ENCODE peak calls at places on chromosomes 5 and 9, in four cellular contexts. I is GM12878, N is HL-60, Z is K562. G is an unnamed sample.
A peak's percentile ranks its signal among the peaks of the same experiment; 100 is the strongest.

GRCh38 chr5:143646961-143647360 is 165.0 kb upstream of the HMHB1 start:
- DNase-seq in I (no peak), N (no peak), Z (no peak), G (no peak)

GRCh38 chr5:75922480-75922879 is 160.7 kb upstream of the SV2C start:
- DNase-seq in I (no peak), N (no peak), Z (no peak), G (no peak)

GRCh38 chr9:135864447-135865049 is 42.8 kb downstream of the CAMSAP1 start:
- DNase-seq in I (no peak), N (peak; percentile 50), Z (peak; percentile 68), G (peak; percentile 64)

GRCh38 chr9:68704804-68705635 is at the start of gene PIP5K1B:
- DNase-seq in I (no peak), N (peak; percentile 93), Z (peak; percentile 84), G (peak; percentile 85)

GRCh38 chr5:105259581-105260217 is 1697.1 kb upstream of the NUDT12 start:
- DNase-seq in I (no peak), N (no peak), Z (no peak), G (no peak)

GRCh38 chr9:110808599-110808980 is 140.0 kb downstream of the MUSK start:
- DNase-seq in I (peak; percentile 93), N (no peak), Z (no peak), G (no peak)

GRCh38 chr5:132259061-132259851 is 1.8 kb downstream of the PDLIM4 start:
- DNase-seq in I (no peak), N (no peak), Z (peak; percentile 69), G (no peak)

GRCh38 chr9:136848393-136849037 is 694 bp upstream of the PHPT1 start:
- DNase-seq in I (no peak), N (peak; percentile 51), Z (peak; percentile 61), G (peak; percentile 74)

GRCh38 chr9:134719331-134719730 is 77.7 kb downstream of the COL5A1 start:
- DNase-seq in I (no peak), N (no peak), Z (no peak), G (no peak)

GRCh38 chr5:82274343-82275266 is 3.5 kb downstream of the RPS23 start:
- DNase-seq in I (no peak), N (peak; percentile 1), Z (peak; percentile 44), G (no peak)

GRCh38 chr9:135218331-135219225 is 131.1 kb downstream of the OLFM1 start:
- DNase-seq in I (no peak), N (no peak), Z (no peak), G (no peak)

GRCh38 chr5:122163151-122164069 is 34.1 kb downstream of the ZNF474 start:
- DNase-seq in I (no peak), N (no peak), Z (no peak), G (no peak)

GRCh38 chr5:58969253-58969652 is 386.4 kb downstream of the RAB3C start:
- DNase-seq in I (no peak), N (no peak), Z (no peak), G (no peak)

GRCh38 chr9:115146581-115147021 is 28.6 kb upstream of the TNC start:
- DNase-seq in I (no peak), N (no peak), Z (no peak), G (no peak)

GRCh38 chr5:173623296-173623771 is 6.9 kb upstream of the BOD1 start:
- DNase-seq in I (no peak), N (no peak), Z (no peak), G (no peak)

GRCh38 chr9:130333041-130334040 is 67.8 kb downstream of the HMCN2 start:
- DNase-seq in I (no peak), N (no peak), Z (no peak), G (no peak)

GRCh38 chr9:135608294-135608998 is 30.9 kb downstream of the GLT6D1 start:
- DNase-seq in I (no peak), N (no peak), Z (no peak), G (no peak)

GRCh38 chr5:71533614-71534013 is 53.5 kb upstream of the MCCC2 start:
- DNase-seq in I (peak; percentile 33), N (no peak), Z (peak; percentile 9), G (no peak)

GRCh38 chr9:110758201-110758600 is 89.6 kb downstream of the MUSK start:
- DNase-seq in I (no peak), N (no peak), Z (no peak), G (no peak)

GRCh38 chr9:76534031-76534430 is 75.0 kb downstream of the GCNT1 start:
- DNase-seq in I (no peak), N (no peak), Z (no peak), G (no peak)

GRCh38 chr5:16995372-16995771 is 59.3 kb upstream of the MYO10 start:
- DNase-seq in I (no peak), N (no peak), Z (no peak), G (no peak)

GRCh38 chr5:19927919-19928318 is 60.1 kb downstream of the CDH18 start:
- DNase-seq in I (no peak), N (no peak), Z (no peak), G (no peak)

GRCh38 chr9:81632599-81632998 is 56.7 kb downstream of the TLE1 start:
- DNase-seq in I (no peak), N (no peak), Z (no peak), G (no peak)

GRCh38 chr9:70470050-70471015 is 55.9 kb upstream of the KLF9 start:
- DNase-seq in I (no peak), N (no peak), Z (no peak), G (no peak)

GRCh38 chr5:41270423-41271251 is 57.3 kb upstream of the C6 start:
- DNase-seq in I (no peak), N (peak; percentile 13), Z (peak; percentile 25), G (no peak)

GRCh38 chr9:32811251-32811650 is 27.9 kb downstream of the TMEM215 start:
- DNase-seq in I (no peak), N (no peak), Z (no peak), G (no peak)

GRCh38 chr5:83401775-83402174 is 69.8 kb upstream of the VCAN start:
- DNase-seq in I (no peak), N (no peak), Z (no peak), G (no peak)

GRCh38 chr9:37198831-37199230 is 78.5 kb downstream of the ZCCHC7 start:
- DNase-seq in I (no peak), N (no peak), Z (no peak), G (no peak)

GRCh38 chr9:33619666-33620404 is 95.8 kb downstream of the ANKRD18B start:
- DNase-seq in I (no peak), N (peak; percentile 17), Z (peak; percentile 81), G (no peak)

GRCh38 chr9:33170464-33171156 is 3.5 kb upstream of the B4GALT1 start:
- DNase-seq in I (no peak), N (peak; percentile 59), Z (no peak), G (no peak)

GRCh38 chr9:85155380-85155779 is 485.9 kb downstream of the NTRK2 start:
- DNase-seq in I (no peak), N (no peak), Z (no peak), G (no peak)

DNA sequence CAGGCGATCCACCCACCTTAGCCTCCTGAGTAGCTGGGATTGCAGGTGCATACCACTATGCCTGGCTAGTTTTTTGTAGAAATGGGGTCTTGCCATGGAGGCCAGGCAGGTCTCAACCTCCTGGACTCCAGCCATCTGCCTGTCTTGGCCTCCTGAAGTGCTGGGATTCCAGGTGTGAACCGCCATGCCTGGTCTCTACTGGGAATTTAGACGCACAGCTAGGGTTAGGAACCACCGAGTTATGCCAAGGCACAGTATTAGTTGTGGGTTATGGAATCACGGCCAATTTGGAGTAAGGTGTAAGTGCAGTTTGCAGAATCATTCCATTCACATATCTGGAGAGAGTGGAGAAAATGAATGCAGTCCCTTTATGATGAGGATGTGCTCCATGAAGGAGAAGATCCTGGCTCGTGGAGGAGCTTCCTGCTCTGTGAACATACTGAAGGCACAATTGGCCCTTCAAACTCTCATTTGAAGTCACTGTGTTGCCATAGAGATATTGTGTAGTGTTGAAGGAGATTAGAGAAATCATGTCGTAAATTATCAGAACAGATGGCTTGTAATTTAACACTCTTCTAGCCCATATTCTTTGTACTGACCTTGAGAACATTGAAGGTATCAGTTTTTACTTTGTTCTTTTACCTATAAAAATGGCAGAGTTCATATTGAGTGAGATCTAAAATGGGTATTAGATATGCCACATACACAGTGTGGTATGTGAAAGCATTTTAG is 18.8 kb downstream of the TRIO start:
- DNase-seq in I (no peak), N (no peak), Z (no peak), G (no peak)
- TF ChIP-seq SPI1 in I (no peak), N (no peak), Z (no peak), G (no peak)

DNA sequence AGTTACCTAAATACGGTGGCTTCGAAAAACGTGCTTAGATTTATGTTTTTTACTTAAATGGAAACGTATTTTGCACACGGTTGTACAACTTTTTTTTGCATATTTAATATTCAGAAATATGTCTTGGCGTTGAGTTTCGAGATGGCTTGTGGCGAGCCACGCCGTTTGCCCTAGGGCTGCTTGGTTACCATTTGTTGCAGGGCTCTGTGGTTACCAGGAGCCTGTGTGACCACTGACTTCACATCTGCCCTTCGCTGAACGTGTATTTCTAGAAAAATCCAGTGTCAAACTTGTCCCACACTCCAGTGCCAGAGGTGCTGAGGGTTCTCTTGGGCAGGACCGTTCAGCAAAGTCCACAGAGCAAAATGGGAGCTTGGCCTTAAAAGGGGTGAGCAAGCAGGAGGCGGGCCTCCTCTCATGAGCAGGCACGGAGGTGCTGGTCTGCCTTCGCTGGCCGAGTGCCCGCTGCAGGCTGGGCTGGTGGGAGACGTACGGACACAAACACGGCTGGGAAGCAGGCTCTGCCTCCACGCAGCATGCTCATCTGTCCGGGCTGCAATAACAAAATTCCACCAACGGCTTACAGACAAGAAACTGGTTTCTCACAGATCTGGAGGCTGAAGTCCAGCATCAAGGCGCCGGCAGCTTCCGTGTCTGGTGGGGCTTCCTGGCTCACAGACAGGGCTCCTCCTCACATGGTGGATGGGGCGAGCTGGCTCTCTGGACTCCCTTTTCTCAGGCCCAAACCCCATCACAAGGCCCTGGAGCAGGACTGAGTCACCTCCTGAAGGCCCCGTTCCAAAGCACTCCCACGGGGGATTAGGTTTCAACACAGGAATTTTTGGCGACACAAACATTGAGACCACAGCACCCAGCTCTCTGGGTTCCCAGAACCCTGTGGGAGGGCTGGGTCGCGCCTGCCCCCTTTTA is 5.4 kb downstream of the MRPL36 start:
- DNase-seq in I (no peak), N (no peak), Z (no peak), G (no peak)
- TF ChIP-seq SPI1 in I (no peak), N (no peak), Z (no peak), G (no peak)

GRCh38 chr5:51990241-51990640 is 607.0 kb downstream of the ISL1 start:
- DNase-seq in I (no peak), N (no peak), Z (no peak), G (no peak)

GRCh38 chr5:51988561-51988960 is 605.3 kb downstream of the ISL1 start:
- DNase-seq in I (no peak), N (no peak), Z (no peak), G (no peak)

GRCh38 chr5:51987239-51987638 is 604.0 kb downstream of the ISL1 start:
- DNase-seq in I (no peak), N (no peak), Z (no peak), G (no peak)

GRCh38 chr5:51986733-51987132 is 603.5 kb downstream of the ISL1 start:
- DNase-seq in I (no peak), N (no peak), Z (no peak), G (no peak)

DNA sequence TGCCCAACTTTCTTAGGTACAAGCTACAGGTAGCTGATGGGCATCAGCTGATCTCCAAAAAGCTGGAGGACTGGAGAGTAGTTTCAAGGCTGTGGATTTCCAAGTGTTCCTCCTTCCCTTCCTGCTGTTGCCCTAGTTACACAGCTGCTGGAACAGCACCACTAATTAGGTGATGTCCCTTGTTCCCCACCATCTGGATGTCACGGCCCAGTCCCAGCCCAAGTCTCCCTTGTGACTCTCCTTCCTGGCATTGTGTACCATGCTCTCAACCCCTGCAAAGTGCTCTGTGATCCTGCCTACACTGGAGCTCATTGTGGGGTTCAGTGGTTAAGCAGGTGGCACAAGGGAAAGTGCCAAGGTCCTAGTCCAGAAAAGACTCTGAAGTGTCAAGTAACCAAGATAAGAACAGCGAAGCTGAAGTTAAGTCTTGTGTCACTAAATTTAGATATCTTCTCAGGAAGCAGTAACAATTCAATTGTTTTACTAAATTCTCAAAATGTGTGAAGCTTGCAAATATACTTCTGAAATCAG is 604.5 kb downstream of the ISL1 start:
- DNase-seq in I (no peak), N (no peak), Z (no peak), G (no peak)
- TF ChIP-seq SPI1 in I (no peak), N (no peak), Z (no peak), G (no peak)

GRCh38 chr9:121282309-121283071 is 14.5 kb downstream of the GSN start:
- DNase-seq in I (no peak), N (peak; percentile 77), Z (peak; percentile 37), G (no peak)
- TF ChIP-seq SPI1 in I (peak; percentile 40), N (peak; percentile 93), Z (peak; percentile 44), G (peak; percentile 38)

G was measured in GM12891.